ENCODE peak calls at places on chromosomes 4 and X, in nine cellular contexts. Z, I, M, O, U, C, Q, S and X are unnamed samples.

GRCh38 chr4:52946811-52947210 is 84.7 kb downstream of the RASL11B start:
- DNase-seq in S (no peak), M (no peak), O (peak), Q (no peak), I (no peak), Z (no peak), C (no peak), U (no peak), X (no peak)

GRCh38 chrX:1727531-1728027 is 112.7 kb downstream of the ASMT start:
- DNase-seq in U (no peak), M (no peak), I (no peak), Z (no peak), C (peak), Q (no peak), O (no peak), S (no peak), X (no peak)

GRCh38 chr4:5133201-5133600 is 81.9 kb downstream of the STK32B start:
- DNase-seq in U (no peak), I (no peak), S (no peak), Q (no peak), C (no peak), Z (no peak), O (no peak), M (no peak), X (no peak)

GRCh38 chr4:90238141-90238540 is 110.9 kb downstream of the CCSER1 start:
- DNase-seq in C (no peak), M (no peak), Q (no peak), S (no peak), Z (no peak), I (no peak), O (no peak), U (no peak), X (no peak)

GRCh38 chr4:7224001-7224400 is 31.7 kb downstream of the SORCS2 start:
- DNase-seq in M (no peak), U (no peak), Z (no peak), O (no peak), Q (no peak), C (no peak), S (no peak), I (no peak), X (no peak)

GRCh38 chr4:74567981-74568380 is 123.0 kb downstream of the AREG start:
- DNase-seq in M (no peak), O (no peak), U (no peak), I (no peak), Q (no peak), C (no peak), S (no peak), Z (no peak), X (no peak)

GRCh38 chrX:73683236-73683859 is 120.4 kb downstream of the CHIC1 start:
- DNase-seq in Q (no peak), M (peak), I (no peak), Z (peak), U (no peak), O (no peak), C (peak), S (no peak), X (no peak)

GRCh38 chr4:128371004-128371777 is 83.6 kb upstream of the PGRMC2 start:
- DNase-seq in Z (peak), M (no peak), O (no peak), C (peak), I (no peak), S (no peak), U (no peak), Q (no peak), X (no peak)

GRCh38 chrX:111375747-111376146 is 36.2 kb downstream of the DCX start:
- DNase-seq in C (no peak), M (peak), S (no peak), I (no peak), O (no peak), U (no peak), Q (no peak), Z (no peak), X (no peak)

GRCh38 chr4:89511776-89512175 is 204.2 kb upstream of the GPRIN3 start:
- DNase-seq in Q (no peak), M (no peak), O (no peak), Z (peak), S (no peak), C (no peak), U (no peak), I (no peak), X (no peak)

GRCh38 chr4:16225996-16226815 is at the start of gene TAPT1:
- DNase-seq in O (peak), C (no peak), I (peak), S (peak), Z (peak), Q (peak), M (peak), U (peak), X (no peak)

GRCh38 chr4:121127100-121127499 is 37.0 kb downstream of the TNIP3 start:
- DNase-seq in M (no peak), Z (no peak), O (no peak), I (no peak), C (no peak), S (no peak), U (no peak), Q (no peak), X (no peak)

GRCh38 chrX:41116948-41117347 is 31.7 kb downstream of the USP9X start:
- DNase-seq in Z (no peak), C (no peak), O (no peak), I (no peak), U (no peak), S (no peak), M (peak), Q (peak), X (peak)

GRCh38 chrX:119374736-119375135 is 24.4 kb upstream of the SLC25A43 start:
- DNase-seq in U (no peak), I (no peak), Q (no peak), C (peak), Z (peak), O (no peak), S (no peak), M (peak), X (no peak)

GRCh38 chrX:68139791-68140190 is 293.5 kb downstream of the OPHN1 start:
- DNase-seq in Q (no peak), O (no peak), Z (peak), I (no peak), U (no peak), M (no peak), C (no peak), S (no peak), X (no peak)

GRCh38 chr4:83454626-83455025 is 997 bp downstream of the HELQ start:
- DNase-seq in S (no peak), C (peak), U (no peak), Z (peak), M (peak), O (no peak), I (no peak), Q (no peak), X (no peak)

GRCh38 chr4:165326831-165327210 is 648 bp upstream of the MSMO1 start:
- DNase-seq in I (no peak), S (peak), U (peak), Z (peak), Q (no peak), O (no peak), M (peak), C (no peak), X (no peak)

GRCh38 chr4:126530996-126531585 is 1101.7 kb upstream of the INTU start:
- DNase-seq in C (peak), Q (no peak), M (peak), O (no peak), I (no peak), S (no peak), Z (peak), U (no peak), X (no peak)

GRCh38 chr4:3123201-3123671 is 48.8 kb downstream of the HTT start:
- DNase-seq in U (no peak), S (no peak), C (no peak), O (no peak), I (no peak), Q (no peak), M (peak), Z (peak), X (no peak)

GRCh38 chrX:114087543-114087942 is 496.3 kb upstream of the HTR2C start:
- DNase-seq in M (no peak), O (no peak), Q (no peak), I (no peak), Z (no peak), C (no peak), S (no peak), U (no peak), X (no peak)

GRCh38 chr4:83013420-83013867 is 2.8 kb upstream of the LIN54 start:
- DNase-seq in I (no peak), U (peak), Z (no peak), S (no peak), M (no peak), C (no peak), O (no peak), Q (no peak), X (no peak)

GRCh38 chr4:94722748-94723147 is 35.0 kb upstream of the BMPR1B start:
- DNase-seq in I (no peak), M (no peak), Z (no peak), O (no peak), C (no peak), S (no peak), U (no peak), Q (no peak), X (no peak)

GRCh38 chr4:89158884-89159503 is 47.7 kb downstream of the TIGD2 start:
- DNase-seq in M (peak), I (no peak), Q (no peak), U (peak), O (no peak), C (peak), Z (peak), S (no peak), X (no peak)

GRCh38 chrX:104330966-104331365 is 76.2 kb upstream of the ESX1 start:
- DNase-seq in O (no peak), Z (peak), U (no peak), S (no peak), I (no peak), Q (no peak), M (peak), C (peak), X (no peak)

GRCh38 chrX:15349046-15349445 is 13.7 kb upstream of the PIGA start:
- DNase-seq in C (peak), Q (peak), U (peak), S (no peak), Z (peak), I (no peak), M (peak), O (no peak), X (no peak)

GRCh38 chr4:144355809-144356757 is 215.6 kb upstream of the GYPA start:
- DNase-seq in C (peak), M (peak), Q (peak), U (no peak), O (no peak), S (no peak), Z (peak), I (no peak), X (peak)

GRCh38 chr4:99134586-99134985 is 9.5 kb downstream of the ADH4 start:
- DNase-seq in Z (no peak), S (no peak), U (no peak), I (no peak), C (peak), O (no peak), Q (no peak), M (peak), X (no peak)

GRCh38 chr4:95181446-95182306 is 367.1 kb downstream of the UNC5C start:
- DNase-seq in O (no peak), I (no peak), Q (no peak), U (peak), M (peak), Z (no peak), C (peak), S (no peak), X (no peak)

GRCh38 chrX:79330022-79330421 is 37.1 kb downstream of the ITM2A start:
- DNase-seq in I (no peak), C (no peak), Q (no peak), Z (no peak), M (no peak), O (no peak), U (no peak), S (no peak), X (no peak)

GRCh38 chrX:45709381-45709780 is 508.7 kb upstream of the DIPK2B start:
- DNase-seq in O (no peak), Q (no peak), C (no peak), Z (peak), I (no peak), U (no peak), M (no peak), S (no peak), X (no peak)

GRCh38 chrX:9378980-9379696 is 85.7 kb upstream of the TBL1X start:
- DNase-seq in Z (peak), C (peak), O (no peak), U (no peak), S (no peak), I (no peak), M (peak), Q (no peak), X (no peak)

GRCh38 chr4:103008875-103009729 is 10.4 kb downstream of the SLC9B1 start:
- DNase-seq in Z (peak), Q (peak), I (no peak), C (peak), M (peak), S (no peak), U (peak), O (no peak), X (peak)

GRCh38 chr4:98314791-98315565 is 53.8 kb downstream of the RAP1GDS1 start:
- DNase-seq in S (no peak), Q (no peak), Z (peak), M (peak), I (no peak), C (peak), U (no peak), O (no peak), X (no peak)

GRCh38 chrX:413322-414201 is 26.9 kb upstream of the PPP2R3B start:
- DNase-seq in O (peak), Z (peak), S (no peak), C (peak), U (no peak), I (no peak), Q (no peak), M (peak), X (no peak)

GRCh38 chrX:12978205-12979010 is 3.5 kb downstream of the TMSB4X start:
- DNase-seq in I (no peak), S (no peak), C (peak), U (no peak), M (peak), O (peak), Z (peak), Q (peak), X (no peak)

DNA sequence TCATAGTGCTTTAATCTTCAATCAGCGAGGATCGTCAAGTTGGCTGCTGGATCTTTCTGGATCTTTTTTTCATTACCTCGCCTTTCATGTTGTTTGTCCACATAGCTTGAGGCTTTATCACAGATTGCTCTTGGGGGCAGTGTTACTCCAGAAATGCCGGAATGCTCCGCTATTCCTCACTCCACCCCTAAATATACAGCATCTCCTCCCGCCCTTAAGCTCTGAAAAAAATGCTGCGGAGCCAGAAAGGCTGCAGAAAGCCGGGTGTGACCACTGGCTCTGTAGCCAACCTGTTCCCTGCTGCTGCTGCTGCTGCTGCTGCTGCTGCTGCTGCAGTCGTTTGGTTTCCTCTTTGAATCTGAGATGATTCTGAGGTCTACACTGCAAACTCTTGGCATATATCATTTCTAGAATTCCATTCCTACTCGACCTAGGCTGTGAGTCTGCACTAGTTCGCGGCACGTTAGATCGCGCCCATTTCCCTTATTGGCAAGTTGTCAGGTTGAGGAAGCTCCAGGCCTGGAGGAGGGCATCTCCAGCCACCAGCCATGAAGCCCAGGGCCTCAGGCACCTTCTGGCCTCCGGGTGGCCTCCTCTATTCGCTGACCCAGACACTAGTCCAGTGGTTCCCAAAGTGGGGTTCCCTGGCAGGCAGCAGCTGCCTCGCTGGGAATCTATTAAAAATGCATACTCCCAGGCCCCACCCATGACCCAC is 34.2 kb downstream of the WDR13 start:
- DNase-seq in Q (peak), C (peak), Z (peak), S (no peak), I (peak), M (peak), O (peak), U (peak), X (peak)
- H3K4me3 ChIP-seq in Q (no peak), C (no peak), Z (no peak), S (no peak), I (peak), M (no peak), O (peak), U (no peak), X (no peak)

GRCh38 chrX:115362334-115363095 is 73.0 kb downstream of the LUZP4 start:
- DNase-seq in O (no peak), M (peak), S (no peak), I (no peak), Q (no peak), C (peak), U (no peak), Z (no peak), X (no peak)
- TF ChIP-seq CTCF in O (no peak), M (peak), S (no peak), I (no peak), Q (no peak), C (peak), U (peak), Z (no peak), X (no peak)

DNA sequence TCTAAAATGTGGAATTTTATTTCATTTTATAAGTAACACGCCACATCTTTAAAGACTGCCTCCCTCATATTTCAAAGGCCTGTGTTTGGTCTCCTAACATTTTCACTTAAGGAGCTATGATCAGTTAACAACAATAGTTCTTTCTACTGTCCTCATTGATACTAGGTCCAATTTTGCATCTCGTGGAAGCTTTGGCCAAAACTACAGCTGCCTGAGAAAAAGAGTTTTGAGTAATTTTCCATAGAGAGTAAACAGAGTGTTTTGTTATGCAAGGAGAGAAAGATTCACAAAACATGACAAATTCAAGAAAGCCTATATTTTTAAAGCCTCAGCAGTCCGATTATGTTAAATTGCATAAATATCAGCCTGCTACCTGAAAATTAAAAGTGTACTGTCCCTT is 11.4 kb upstream of the PCDH18 start:
- DNase-seq in Q (no peak), M (no peak), C (no peak), O (no peak), U (no peak), Z (no peak), S (no peak), I (no peak), X (no peak)
- H3K4me3 ChIP-seq in Q (no peak), M (no peak), C (no peak), O (no peak), U (no peak), Z (no peak), S (no peak), I (no peak), X (no peak)

DNA sequence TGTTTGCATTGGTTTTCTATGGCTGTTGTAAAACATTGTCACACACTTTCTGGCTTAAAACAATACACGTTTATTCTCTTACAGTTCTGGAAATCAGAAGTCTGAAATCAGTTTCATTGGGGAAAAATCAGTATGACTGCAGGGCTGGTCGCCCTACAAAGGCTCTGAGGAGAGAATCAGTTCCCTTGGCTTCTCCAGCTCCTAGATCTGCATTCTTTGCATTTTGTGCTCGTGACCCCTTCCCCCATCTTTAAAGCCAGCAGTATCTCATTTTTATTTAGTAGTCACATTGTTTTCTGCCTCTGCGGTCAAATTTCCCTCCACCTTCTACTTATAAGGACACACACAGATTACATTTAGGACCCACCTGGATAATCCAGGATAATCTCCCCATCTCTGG is 849.7 kb upstream of the GRID2 start:
- DNase-seq in C (no peak), S (no peak), O (no peak), M (no peak), Q (no peak), U (no peak), Z (no peak), I (no peak), X (no peak)
- TF ChIP-seq CTCF in C (no peak), S (no peak), O (no peak), M (no peak), Q (no peak), U (no peak), Z (no peak), I (no peak), X (no peak)